ENCODE peak calls at places on chromosomes 16 and 17, in nine cellular contexts. One of them, this sample, is unnamed.

GRCh38 chr16:30983289-30983889 is 1.6 kb upstream of the HSD3B7 start:
- DNase-seq in cardiac muscle cell: no peak
- DNase-seq in IMR-90: no peak
- DNase-seq in heart right ventricle: no peak
- DNase-seq in fibroblast of the aortic adventitia: no peak
- DNase-seq in fibroblast of mammary gland: no peak
- DNase-seq in mesothelial cell of epicardium: no peak
- DNase-seq in HL-60: no peak
- DNase-seq in ascending aorta: no peak
- DNase-seq in this sample: no peak

GRCh38 chr17:42655528-42655927 is 3.6 kb upstream of the TUBG2 start:
- DNase-seq in cardiac muscle cell: no peak
- DNase-seq in IMR-90: peak; percentile 93
- DNase-seq in heart right ventricle: no peak
- DNase-seq in fibroblast of the aortic adventitia: peak; percentile 62
- DNase-seq in fibroblast of mammary gland: peak; percentile 64
- DNase-seq in mesothelial cell of epicardium: no peak
- DNase-seq in HL-60: no peak
- DNase-seq in ascending aorta: no peak
- DNase-seq in this sample: no peak

GRCh38 chr16:7137560-7138330 is 194.9 kb upstream of the RBFOX1 start:
- DNase-seq in cardiac muscle cell: no peak
- DNase-seq in IMR-90: no peak
- DNase-seq in heart right ventricle: no peak
- DNase-seq in fibroblast of the aortic adventitia: no peak
- DNase-seq in fibroblast of mammary gland: peak; percentile 7
- DNase-seq in mesothelial cell of epicardium: no peak
- DNase-seq in HL-60: no peak
- DNase-seq in ascending aorta: no peak
- DNase-seq in this sample: no peak

GRCh38 chr16:12090162-12090552 is 113.6 kb downstream of the SNX29 start:
- DNase-seq in cardiac muscle cell: no peak
- DNase-seq in IMR-90: no peak
- DNase-seq in heart right ventricle: no peak
- DNase-seq in fibroblast of the aortic adventitia: no peak
- DNase-seq in fibroblast of mammary gland: no peak
- DNase-seq in mesothelial cell of epicardium: no peak
- DNase-seq in HL-60: no peak
- DNase-seq in ascending aorta: no peak
- DNase-seq in this sample: no peak

GRCh38 chr16:57873218-57873617 is 70.9 kb upstream of the KIFC3 start:
- DNase-seq in cardiac muscle cell: no peak
- DNase-seq in IMR-90: no peak
- DNase-seq in heart right ventricle: no peak
- DNase-seq in fibroblast of the aortic adventitia: no peak
- DNase-seq in fibroblast of mammary gland: no peak
- DNase-seq in mesothelial cell of epicardium: no peak
- DNase-seq in HL-60: no peak
- DNase-seq in ascending aorta: no peak
- DNase-seq in this sample: no peak

GRCh38 chr17:82065638-82066303 is at the start of gene DUS1L:
- DNase-seq in cardiac muscle cell: peak; percentile 74
- DNase-seq in IMR-90: peak; percentile 37
- DNase-seq in heart right ventricle: peak; percentile 48
- DNase-seq in fibroblast of the aortic adventitia: peak; percentile 52
- DNase-seq in fibroblast of mammary gland: peak; percentile 35
- DNase-seq in mesothelial cell of epicardium: no peak
- DNase-seq in HL-60: peak; percentile 50
- DNase-seq in ascending aorta: peak; percentile 77
- DNase-seq in this sample: peak; percentile 59

GRCh38 chr17:61075988-61076387 is 323.7 kb upstream of the TBX2 start:
- DNase-seq in cardiac muscle cell: no peak
- DNase-seq in IMR-90: no peak
- DNase-seq in heart right ventricle: no peak
- DNase-seq in fibroblast of the aortic adventitia: no peak
- DNase-seq in fibroblast of mammary gland: no peak
- DNase-seq in mesothelial cell of epicardium: no peak
- DNase-seq in HL-60: no peak
- DNase-seq in ascending aorta: no peak
- DNase-seq in this sample: no peak

GRCh38 chr17:29257756-29258155 is 11.1 kb downstream of the CRYBA1 start:
- DNase-seq in cardiac muscle cell: no peak
- DNase-seq in IMR-90: peak; percentile 60
- DNase-seq in heart right ventricle: no peak
- DNase-seq in fibroblast of the aortic adventitia: peak; percentile 66
- DNase-seq in fibroblast of mammary gland: peak; percentile 59
- DNase-seq in mesothelial cell of epicardium: no peak
- DNase-seq in HL-60: no peak
- DNase-seq in ascending aorta: no peak
- DNase-seq in this sample: no peak

GRCh38 chr17:42779942-42780815 is at the start of gene WNK4:
- DNase-seq in cardiac muscle cell: peak; percentile 46
- DNase-seq in IMR-90: no peak
- DNase-seq in heart right ventricle: no peak
- DNase-seq in fibroblast of the aortic adventitia: no peak
- DNase-seq in fibroblast of mammary gland: peak; percentile 46
- DNase-seq in mesothelial cell of epicardium: no peak
- DNase-seq in HL-60: no peak
- DNase-seq in ascending aorta: no peak
- DNase-seq in this sample: peak; percentile 13

GRCh38 chr16:49179714-49180330 is 101.8 kb downstream of the CBLN1 start:
- DNase-seq in cardiac muscle cell: no peak
- DNase-seq in IMR-90: no peak
- DNase-seq in heart right ventricle: no peak
- DNase-seq in fibroblast of the aortic adventitia: no peak
- DNase-seq in fibroblast of mammary gland: no peak
- DNase-seq in mesothelial cell of epicardium: no peak
- DNase-seq in HL-60: no peak
- DNase-seq in ascending aorta: no peak
- DNase-seq in this sample: no peak

GRCh38 chr16:474420-475122 is 49.1 kb downstream of the RAB11FIP3 start:
- DNase-seq in cardiac muscle cell: no peak
- DNase-seq in IMR-90: no peak
- DNase-seq in heart right ventricle: no peak
- DNase-seq in fibroblast of the aortic adventitia: no peak
- DNase-seq in fibroblast of mammary gland: no peak
- DNase-seq in mesothelial cell of epicardium: no peak
- DNase-seq in HL-60: no peak
- DNase-seq in ascending aorta: no peak
- DNase-seq in this sample: no peak

GRCh38 chr16:68086860-68087268 is 1.7 kb downstream of the NFATC3 start:
- DNase-seq in cardiac muscle cell: no peak
- DNase-seq in IMR-90: no peak
- DNase-seq in heart right ventricle: no peak
- DNase-seq in fibroblast of the aortic adventitia: peak; percentile 34
- DNase-seq in fibroblast of mammary gland: peak; percentile 35
- DNase-seq in mesothelial cell of epicardium: no peak
- DNase-seq in HL-60: no peak
- DNase-seq in ascending aorta: no peak
- DNase-seq in this sample: no peak

GRCh38 chr17:29388937-29389336 is 1.2 kb upstream of the TAOK1 start:
- DNase-seq in cardiac muscle cell: no peak
- DNase-seq in IMR-90: no peak
- DNase-seq in heart right ventricle: no peak
- DNase-seq in fibroblast of the aortic adventitia: no peak
- DNase-seq in fibroblast of mammary gland: no peak
- DNase-seq in mesothelial cell of epicardium: no peak
- DNase-seq in HL-60: no peak
- DNase-seq in ascending aorta: peak; percentile 55
- DNase-seq in this sample: no peak

GRCh38 chr16:89701425-89702406 is at the start of gene SPATA2L:
- DNase-seq in cardiac muscle cell: peak; percentile 97
- DNase-seq in IMR-90: peak; percentile 65
- DNase-seq in heart right ventricle: peak; percentile 81
- DNase-seq in fibroblast of the aortic adventitia: peak; percentile 59
- DNase-seq in fibroblast of mammary gland: no peak
- DNase-seq in mesothelial cell of epicardium: peak; percentile 94
- DNase-seq in HL-60: peak; percentile 87
- DNase-seq in ascending aorta: peak; percentile 91
- DNase-seq in this sample: peak; percentile 83
- TF ChIP-seq CTCF in cardiac muscle cell: no peak
- TF ChIP-seq CTCF in IMR-90: peak; percentile 27
- TF ChIP-seq CTCF in heart right ventricle: no peak
- TF ChIP-seq CTCF in fibroblast of the aortic adventitia: peak; percentile 24
- TF ChIP-seq CTCF in fibroblast of mammary gland: no peak
- TF ChIP-seq CTCF in mesothelial cell of epicardium: no peak
- TF ChIP-seq CTCF in HL-60: no peak
- TF ChIP-seq CTCF in ascending aorta: no peak
- TF ChIP-seq CTCF in this sample: peak; percentile 41

GRCh38 chr16:1583180-1583579 is 28.7 kb downstream of the IFT140 start:
- DNase-seq in cardiac muscle cell: no peak
- DNase-seq in IMR-90: no peak
- DNase-seq in heart right ventricle: no peak
- DNase-seq in fibroblast of the aortic adventitia: no peak
- DNase-seq in fibroblast of mammary gland: no peak
- DNase-seq in mesothelial cell of epicardium: no peak
- DNase-seq in HL-60: no peak
- DNase-seq in ascending aorta: no peak
- DNase-seq in this sample: no peak
- TF ChIP-seq CTCF in cardiac muscle cell: no peak
- TF ChIP-seq CTCF in IMR-90: no peak
- TF ChIP-seq CTCF in heart right ventricle: no peak
- TF ChIP-seq CTCF in fibroblast of the aortic adventitia: no peak
- TF ChIP-seq CTCF in fibroblast of mammary gland: no peak
- TF ChIP-seq CTCF in mesothelial cell of epicardium: no peak
- TF ChIP-seq CTCF in HL-60: no peak
- TF ChIP-seq CTCF in ascending aorta: no peak
- TF ChIP-seq CTCF in this sample: no peak

GRCh38 chr16:50591800-50592771 is 43.9 kb downstream of the NKD1 start:
- DNase-seq in cardiac muscle cell: peak; percentile 66
- DNase-seq in IMR-90: no peak
- DNase-seq in heart right ventricle: peak; percentile 58
- DNase-seq in fibroblast of the aortic adventitia: peak; percentile 45
- DNase-seq in fibroblast of mammary gland: no peak
- DNase-seq in mesothelial cell of epicardium: peak; percentile 57
- DNase-seq in HL-60: no peak
- DNase-seq in ascending aorta: peak; percentile 94
- DNase-seq in this sample: no peak

GRCh38 chr16:50595854-50596253 is 47.7 kb downstream of the NKD1 start:
- DNase-seq in cardiac muscle cell: no peak
- DNase-seq in IMR-90: no peak
- DNase-seq in heart right ventricle: no peak
- DNase-seq in fibroblast of the aortic adventitia: no peak
- DNase-seq in fibroblast of mammary gland: no peak
- DNase-seq in mesothelial cell of epicardium: no peak
- DNase-seq in HL-60: no peak
- DNase-seq in ascending aorta: no peak
- DNase-seq in this sample: no peak

GRCh38 chr16:50592996-50593395 is 44.8 kb downstream of the NKD1 start:
- DNase-seq in cardiac muscle cell: no peak
- DNase-seq in IMR-90: no peak
- DNase-seq in heart right ventricle: no peak
- DNase-seq in fibroblast of the aortic adventitia: no peak
- DNase-seq in fibroblast of mammary gland: no peak
- DNase-seq in mesothelial cell of epicardium: no peak
- DNase-seq in HL-60: no peak
- DNase-seq in ascending aorta: no peak
- DNase-seq in this sample: no peak

GRCh38 chr16:50594332-50595260 is 46.4 kb downstream of the NKD1 start:
- DNase-seq in cardiac muscle cell: no peak
- DNase-seq in IMR-90: no peak
- DNase-seq in heart right ventricle: no peak
- DNase-seq in fibroblast of the aortic adventitia: no peak
- DNase-seq in fibroblast of mammary gland: no peak
- DNase-seq in mesothelial cell of epicardium: no peak
- DNase-seq in HL-60: no peak
- DNase-seq in ascending aorta: no peak
- DNase-seq in this sample: no peak

GRCh38 chr16:50593410-50594139 is 45.4 kb downstream of the NKD1 start:
- DNase-seq in cardiac muscle cell: peak; percentile 70
- DNase-seq in IMR-90: no peak
- DNase-seq in heart right ventricle: no peak
- DNase-seq in fibroblast of the aortic adventitia: no peak
- DNase-seq in fibroblast of mammary gland: peak; percentile 10
- DNase-seq in mesothelial cell of epicardium: no peak
- DNase-seq in HL-60: no peak
- DNase-seq in ascending aorta: no peak
- DNase-seq in this sample: peak; percentile 10
- TF ChIP-seq CTCF in cardiac muscle cell: peak; percentile 55
- TF ChIP-seq CTCF in IMR-90: peak; percentile 23
- TF ChIP-seq CTCF in heart right ventricle: no peak
- TF ChIP-seq CTCF in fibroblast of the aortic adventitia: peak; percentile 22
- TF ChIP-seq CTCF in fibroblast of mammary gland: no peak
- TF ChIP-seq CTCF in mesothelial cell of epicardium: no peak
- TF ChIP-seq CTCF in HL-60: no peak
- TF ChIP-seq CTCF in ascending aorta: no peak
- TF ChIP-seq CTCF in this sample: peak; percentile 36

GRCh38 chr17:79914813-79915740 is 75.8 kb upstream of the CBX4 start:
- DNase-seq in cardiac muscle cell: no peak
- DNase-seq in IMR-90: no peak
- DNase-seq in heart right ventricle: no peak
- DNase-seq in fibroblast of the aortic adventitia: no peak
- DNase-seq in fibroblast of mammary gland: no peak
- DNase-seq in mesothelial cell of epicardium: no peak
- DNase-seq in HL-60: no peak
- DNase-seq in ascending aorta: no peak
- DNase-seq in this sample: no peak

GRCh38 chr17:79916991-79917901 is 78.0 kb upstream of the CBX4 start:
- DNase-seq in cardiac muscle cell: no peak
- DNase-seq in IMR-90: no peak
- DNase-seq in heart right ventricle: no peak
- DNase-seq in fibroblast of the aortic adventitia: no peak
- DNase-seq in fibroblast of mammary gland: no peak
- DNase-seq in mesothelial cell of epicardium: no peak
- DNase-seq in HL-60: no peak
- DNase-seq in ascending aorta: no peak
- DNase-seq in this sample: no peak

GRCh38 chr17:79913896-79914812 is 74.9 kb upstream of the CBX4 start:
- DNase-seq in cardiac muscle cell: no peak
- DNase-seq in IMR-90: no peak
- DNase-seq in heart right ventricle: no peak
- DNase-seq in fibroblast of the aortic adventitia: no peak
- DNase-seq in fibroblast of mammary gland: no peak
- DNase-seq in mesothelial cell of epicardium: no peak
- DNase-seq in HL-60: no peak
- DNase-seq in ascending aorta: no peak
- DNase-seq in this sample: no peak

GRCh38 chr17:79916506-79916905 is 77.3 kb upstream of the CBX4 start:
- DNase-seq in cardiac muscle cell: no peak
- DNase-seq in IMR-90: no peak
- DNase-seq in heart right ventricle: no peak
- DNase-seq in fibroblast of the aortic adventitia: no peak
- DNase-seq in fibroblast of mammary gland: no peak
- DNase-seq in mesothelial cell of epicardium: no peak
- DNase-seq in HL-60: no peak
- DNase-seq in ascending aorta: no peak
- DNase-seq in this sample: no peak

DNA sequence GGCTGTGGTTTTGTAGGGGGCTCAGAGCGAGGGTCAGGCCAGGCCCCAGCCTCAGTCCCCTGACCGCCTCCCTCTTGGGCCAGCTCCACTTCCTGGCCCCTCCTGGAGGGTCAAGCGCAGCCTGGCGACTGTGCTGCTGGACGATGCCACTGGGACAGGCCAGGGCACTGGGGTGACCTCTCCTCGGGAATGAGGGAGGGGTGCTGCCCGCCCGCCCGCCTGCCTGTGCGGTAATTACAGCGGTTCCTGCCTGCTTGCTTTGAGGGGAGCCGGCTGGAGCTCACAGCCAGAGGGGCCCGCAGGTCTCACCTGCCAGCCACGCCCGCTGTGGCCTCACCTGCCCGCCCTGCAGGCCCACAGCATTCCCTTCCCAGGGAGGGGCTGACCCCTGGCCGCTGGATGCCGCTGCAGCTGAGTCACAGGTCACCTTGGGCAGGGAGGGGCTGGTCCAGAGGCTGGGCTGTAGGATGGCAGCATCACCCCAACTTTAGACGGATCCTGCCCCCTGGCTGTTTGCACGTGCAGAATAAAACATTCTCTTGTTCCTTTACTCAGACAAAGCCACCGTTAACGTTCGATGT is 76.7 kb upstream of the CBX4 start:
- DNase-seq in cardiac muscle cell: peak; percentile 34
- DNase-seq in IMR-90: peak; percentile 28
- DNase-seq in heart right ventricle: peak; percentile 52
- DNase-seq in fibroblast of the aortic adventitia: peak; percentile 46
- DNase-seq in fibroblast of mammary gland: peak; percentile 45
- DNase-seq in mesothelial cell of epicardium: no peak
- DNase-seq in HL-60: peak; percentile 30
- DNase-seq in ascending aorta: no peak
- DNase-seq in this sample: no peak
- TF ChIP-seq CTCF in cardiac muscle cell: peak; percentile 37
- TF ChIP-seq CTCF in IMR-90: peak; percentile 47
- TF ChIP-seq CTCF in heart right ventricle: no peak
- TF ChIP-seq CTCF in fibroblast of the aortic adventitia: peak; percentile 28
- TF ChIP-seq CTCF in fibroblast of mammary gland: peak; percentile 37
- TF ChIP-seq CTCF in mesothelial cell of epicardium: peak; percentile 12
- TF ChIP-seq CTCF in HL-60: no peak
- TF ChIP-seq CTCF in ascending aorta: no peak
- TF ChIP-seq CTCF in this sample: peak; percentile 58